ENCODE peak calls at places on chromosomes 7 and 10, in five cellular contexts. One of them, this sample, is unnamed.

GRCh38 chr7:42545049-42545724 is 308.2 kb upstream of the GLI3 start:
- DNase-seq in CD8-positive, alpha-beta T cell: no peak
- DNase-seq in neuronal stem cell: no peak
- DNase-seq in colonic mucosa: no peak
- DNase-seq in cardiac muscle cell: no peak
- DNase-seq in this sample: no peak

GRCh38 chr10:99534939-99535763 is 2.4 kb downstream of the NKX2-3 start:
- DNase-seq in neuronal stem cell: no peak
- DNase-seq in CD8-positive, alpha-beta T cell: no peak
- DNase-seq in colonic mucosa: no peak
- DNase-seq in cardiac muscle cell: peak
- DNase-seq in this sample: no peak

GRCh38 chr10:126569513-126570447 is 100.7 kb downstream of the C10orf90 start:
- DNase-seq in cardiac muscle cell: peak
- DNase-seq in colonic mucosa: no peak
- DNase-seq in neuronal stem cell: no peak
- DNase-seq in CD8-positive, alpha-beta T cell: no peak
- DNase-seq in this sample: no peak

GRCh38 chr10:60375293-60376004 is 14.2 kb downstream of the ANK3 start:
- DNase-seq in cardiac muscle cell: no peak
- DNase-seq in colonic mucosa: no peak
- DNase-seq in neuronal stem cell: no peak
- DNase-seq in CD8-positive, alpha-beta T cell: no peak
- DNase-seq in this sample: no peak

GRCh38 chr7:31935115-31935514 is 135.1 kb downstream of the PDE1C start:
- DNase-seq in CD8-positive, alpha-beta T cell: no peak
- DNase-seq in colonic mucosa: no peak
- DNase-seq in cardiac muscle cell: no peak
- DNase-seq in neuronal stem cell: no peak
- DNase-seq in this sample: no peak

GRCh38 chr10:98528166-98528784 is 81.5 kb upstream of the HPS1 start:
- DNase-seq in colonic mucosa: no peak
- DNase-seq in CD8-positive, alpha-beta T cell: no peak
- DNase-seq in cardiac muscle cell: no peak
- DNase-seq in neuronal stem cell: no peak
- DNase-seq in this sample: no peak

GRCh38 chr10:122487231-122487765 is 25.9 kb downstream of the HTRA1 start:
- DNase-seq in cardiac muscle cell: no peak
- DNase-seq in neuronal stem cell: no peak
- DNase-seq in CD8-positive, alpha-beta T cell: no peak
- DNase-seq in colonic mucosa: no peak
- DNase-seq in this sample: no peak

GRCh38 chr10:6014241-6014761 is 37.0 kb upstream of the IL15RA start:
- DNase-seq in CD8-positive, alpha-beta T cell: peak
- DNase-seq in colonic mucosa: peak
- DNase-seq in cardiac muscle cell: peak
- DNase-seq in neuronal stem cell: no peak
- DNase-seq in this sample: no peak

GRCh38 chr10:109374215-109374614 is 549.1 kb downstream of the XPNPEP1 start:
- DNase-seq in cardiac muscle cell: no peak
- DNase-seq in CD8-positive, alpha-beta T cell: no peak
- DNase-seq in colonic mucosa: no peak
- DNase-seq in neuronal stem cell: no peak
- DNase-seq in this sample: no peak

GRCh38 chr7:157006205-157006747 is 4.2 kb downstream of the MNX1 start:
- DNase-seq in neuronal stem cell: no peak
- DNase-seq in colonic mucosa: peak
- DNase-seq in CD8-positive, alpha-beta T cell: no peak
- DNase-seq in cardiac muscle cell: no peak
- DNase-seq in this sample: peak

GRCh38 chr7:78254397-78255055 is 456.0 kb downstream of the PHTF2 start:
- DNase-seq in neuronal stem cell: no peak
- DNase-seq in CD8-positive, alpha-beta T cell: no peak
- DNase-seq in cardiac muscle cell: no peak
- DNase-seq in colonic mucosa: no peak
- DNase-seq in this sample: no peak

GRCh38 chr10:77756319-77757232 is 119.0 kb upstream of the KCNMA1 start:
- DNase-seq in cardiac muscle cell: peak
- DNase-seq in neuronal stem cell: peak
- DNase-seq in CD8-positive, alpha-beta T cell: no peak
- DNase-seq in colonic mucosa: peak
- DNase-seq in this sample: no peak

GRCh38 chr7:140778975-140779374 is 82.5 kb downstream of the NDUFB2 start:
- DNase-seq in colonic mucosa: no peak
- DNase-seq in neuronal stem cell: no peak
- DNase-seq in CD8-positive, alpha-beta T cell: no peak
- DNase-seq in cardiac muscle cell: no peak
- DNase-seq in this sample: no peak

GRCh38 chr7:8781166-8781565 is 347.8 kb downstream of the NXPH1 start:
- DNase-seq in colonic mucosa: no peak
- DNase-seq in cardiac muscle cell: no peak
- DNase-seq in neuronal stem cell: no peak
- DNase-seq in CD8-positive, alpha-beta T cell: no peak
- DNase-seq in this sample: no peak

GRCh38 chr10:116538461-116538860 is 7.3 kb upstream of the PNLIP start:
- DNase-seq in neuronal stem cell: no peak
- DNase-seq in CD8-positive, alpha-beta T cell: no peak
- DNase-seq in cardiac muscle cell: no peak
- DNase-seq in colonic mucosa: no peak
- DNase-seq in this sample: no peak

GRCh38 chr7:4849390-4849789 is 12.4 kb downstream of the PAPOLB start:
- DNase-seq in colonic mucosa: no peak
- DNase-seq in cardiac muscle cell: peak
- DNase-seq in neuronal stem cell: no peak
- DNase-seq in CD8-positive, alpha-beta T cell: no peak
- DNase-seq in this sample: no peak

GRCh38 chr10:71372882-71373495 is 23.7 kb upstream of the CDH23 start:
- DNase-seq in CD8-positive, alpha-beta T cell: no peak
- DNase-seq in cardiac muscle cell: no peak
- DNase-seq in neuronal stem cell: no peak
- DNase-seq in colonic mucosa: no peak
- DNase-seq in this sample: no peak

GRCh38 chr10:132411561-132412253 is 14.7 kb downstream of the PWWP2B start:
- DNase-seq in CD8-positive, alpha-beta T cell: no peak
- DNase-seq in colonic mucosa: peak
- DNase-seq in neuronal stem cell: no peak
- DNase-seq in cardiac muscle cell: peak
- DNase-seq in this sample: no peak

GRCh38 chr10:72736881-72737280 is 44.9 kb downstream of the MCU start:
- DNase-seq in cardiac muscle cell: no peak
- DNase-seq in colonic mucosa: no peak
- DNase-seq in neuronal stem cell: no peak
- DNase-seq in CD8-positive, alpha-beta T cell: no peak
- DNase-seq in this sample: no peak

GRCh38 chr7:93558705-93559614 is 15.6 kb downstream of the CALCR start:
- DNase-seq in CD8-positive, alpha-beta T cell: no peak
- DNase-seq in neuronal stem cell: no peak
- DNase-seq in cardiac muscle cell: no peak
- DNase-seq in colonic mucosa: no peak
- DNase-seq in this sample: no peak

GRCh38 chr7:16960566-16960965 is 78.8 kb upstream of the AGR3 start:
- DNase-seq in cardiac muscle cell: no peak
- DNase-seq in neuronal stem cell: no peak
- DNase-seq in colonic mucosa: no peak
- DNase-seq in CD8-positive, alpha-beta T cell: no peak
- DNase-seq in this sample: no peak

DNA sequence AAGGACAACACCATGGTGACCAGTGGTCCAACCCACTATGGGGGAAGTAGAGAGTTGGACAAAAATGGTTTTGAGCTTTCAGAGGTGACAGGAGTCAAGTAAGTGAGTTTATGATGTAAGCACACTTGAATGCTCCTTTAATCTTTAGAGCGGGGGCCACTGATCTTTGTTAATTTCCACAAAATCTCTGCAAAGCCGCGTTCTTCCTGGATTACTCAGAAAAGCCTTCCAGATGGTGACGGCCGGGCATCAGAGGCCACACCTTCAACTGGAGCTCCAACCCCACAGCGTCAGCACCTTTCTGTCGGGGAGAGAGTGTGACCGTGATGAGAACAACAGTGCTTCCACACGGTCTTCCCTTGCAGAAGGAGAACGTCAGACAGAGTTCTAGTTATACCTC is 35.2 kb upstream of the KLF6 start:
- DNase-seq in colonic mucosa: no peak
- DNase-seq in cardiac muscle cell: peak
- DNase-seq in neuronal stem cell: no peak
- DNase-seq in CD8-positive, alpha-beta T cell: no peak
- DNase-seq in this sample: no peak
- H3K27ac ChIP-seq in colonic mucosa: no peak
- H3K27ac ChIP-seq in cardiac muscle cell: no peak
- H3K27ac ChIP-seq in neuronal stem cell: no peak
- H3K27ac ChIP-seq in CD8-positive, alpha-beta T cell: no peak
- H3K27ac ChIP-seq in this sample: no peak

DNA sequence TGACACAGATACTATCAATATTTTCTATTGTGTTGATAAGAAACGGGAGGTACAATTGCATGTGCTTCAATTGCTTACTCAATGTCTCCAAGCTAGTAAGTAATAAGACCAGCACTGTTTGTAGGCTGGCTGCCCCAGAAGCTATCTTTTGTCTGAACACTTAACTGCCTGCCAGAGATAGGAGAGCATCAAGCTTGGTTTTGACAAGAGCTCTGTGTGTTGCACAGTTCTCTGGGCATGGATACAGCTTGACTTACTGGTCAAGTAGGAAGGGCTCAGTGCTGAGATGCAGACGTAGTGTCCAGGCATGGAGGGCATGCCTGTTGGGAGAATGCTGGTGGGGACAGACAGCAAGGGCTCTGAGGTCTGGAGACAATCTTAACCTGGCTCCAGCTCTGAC is 26.3 kb upstream of the CAPZA2 start:
- DNase-seq in CD8-positive, alpha-beta T cell: no peak
- DNase-seq in colonic mucosa: no peak
- DNase-seq in neuronal stem cell: no peak
- DNase-seq in cardiac muscle cell: no peak
- DNase-seq in this sample: no peak
- H3K4me3 ChIP-seq in CD8-positive, alpha-beta T cell: no peak
- H3K4me3 ChIP-seq in colonic mucosa: no peak
- H3K4me3 ChIP-seq in neuronal stem cell: no peak
- H3K4me3 ChIP-seq in cardiac muscle cell: no peak
- H3K4me3 ChIP-seq in this sample: no peak

GRCh38 chr10:88832376-88832775 is 19.3 kb downstream of the ANKRD22 start:
- DNase-seq in cardiac muscle cell: no peak
- DNase-seq in CD8-positive, alpha-beta T cell: no peak
- DNase-seq in neuronal stem cell: no peak
- DNase-seq in colonic mucosa: no peak
- DNase-seq in this sample: no peak
- H3K27ac ChIP-seq in cardiac muscle cell: no peak
- H3K27ac ChIP-seq in CD8-positive, alpha-beta T cell: no peak
- H3K27ac ChIP-seq in neuronal stem cell: no peak
- H3K27ac ChIP-seq in colonic mucosa: no peak
- H3K27ac ChIP-seq in this sample: no peak

DNA sequence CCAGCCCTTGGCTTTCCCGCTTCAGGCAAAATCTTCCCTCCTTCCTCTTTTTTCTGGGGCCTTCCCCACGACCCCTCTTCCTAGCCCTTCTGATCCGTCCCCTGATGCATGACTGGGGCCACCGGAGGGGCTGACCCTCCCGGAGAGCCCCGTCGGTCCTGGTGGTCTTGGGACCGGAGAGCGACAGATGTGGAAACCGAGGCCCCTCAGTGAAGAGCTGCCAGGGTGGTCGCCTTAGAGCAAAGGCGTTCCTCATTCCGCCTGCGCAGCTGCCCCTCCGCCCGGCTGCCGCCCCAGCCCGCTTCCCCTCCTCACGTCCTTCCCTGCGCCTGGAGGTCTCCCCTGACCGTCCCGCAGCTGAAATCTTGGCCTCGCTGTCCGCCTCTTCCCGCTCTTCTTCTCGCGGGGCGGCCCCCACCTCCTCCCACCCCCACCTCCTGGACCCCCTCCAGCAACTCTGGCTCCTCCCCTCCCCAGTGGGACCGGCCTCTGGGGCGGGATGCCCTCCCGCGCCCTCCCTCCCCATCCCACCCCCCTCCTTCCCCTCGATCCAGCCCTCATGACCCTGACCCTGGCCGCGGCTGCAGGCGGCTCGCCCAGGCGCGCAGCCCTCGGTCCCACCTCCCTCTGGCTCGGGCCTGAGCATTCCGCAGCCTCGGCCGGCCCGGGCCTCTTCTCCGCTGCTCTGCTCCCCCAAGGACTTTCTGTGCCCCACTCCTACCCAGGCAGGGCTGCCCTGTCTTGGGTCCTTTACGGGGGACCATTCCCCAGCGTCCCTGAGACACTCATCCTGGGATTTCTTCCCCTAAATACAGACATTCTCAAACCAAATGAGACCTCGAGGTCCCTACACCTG is at the start of gene RARRES2:
- DNase-seq in cardiac muscle cell: peak
- DNase-seq in CD8-positive, alpha-beta T cell: no peak
- DNase-seq in colonic mucosa: peak
- DNase-seq in neuronal stem cell: no peak
- DNase-seq in this sample: no peak
- H3K4me3 ChIP-seq in cardiac muscle cell: peak
- H3K4me3 ChIP-seq in CD8-positive, alpha-beta T cell: no peak
- H3K4me3 ChIP-seq in colonic mucosa: peak
- H3K4me3 ChIP-seq in neuronal stem cell: peak
- H3K4me3 ChIP-seq in this sample: peak

GRCh38 chr7:47406766-47407129 is 175.2 kb downstream of the TNS3 start:
- DNase-seq in neuronal stem cell: no peak
- DNase-seq in colonic mucosa: no peak
- DNase-seq in cardiac muscle cell: no peak
- DNase-seq in CD8-positive, alpha-beta T cell: no peak
- DNase-seq in this sample: peak

GRCh38 chr7:47405921-47406765 is 175.8 kb downstream of the TNS3 start:
- DNase-seq in neuronal stem cell: no peak
- DNase-seq in CD8-positive, alpha-beta T cell: no peak
- DNase-seq in cardiac muscle cell: peak
- DNase-seq in colonic mucosa: peak
- DNase-seq in this sample: peak

GRCh38 chr7:47407821-47408674 is 173.9 kb downstream of the TNS3 start:
- DNase-seq in neuronal stem cell: no peak
- DNase-seq in CD8-positive, alpha-beta T cell: no peak
- DNase-seq in colonic mucosa: no peak
- DNase-seq in cardiac muscle cell: no peak
- DNase-seq in this sample: peak

GRCh38 chr7:47408675-47409074 is 173.2 kb downstream of the TNS3 start:
- DNase-seq in CD8-positive, alpha-beta T cell: no peak
- DNase-seq in neuronal stem cell: no peak
- DNase-seq in cardiac muscle cell: no peak
- DNase-seq in colonic mucosa: no peak
- DNase-seq in this sample: no peak

GRCh38 chr7:47407136-47407535 is 174.8 kb downstream of the TNS3 start:
- DNase-seq in cardiac muscle cell: no peak
- DNase-seq in colonic mucosa: no peak
- DNase-seq in neuronal stem cell: no peak
- DNase-seq in CD8-positive, alpha-beta T cell: no peak
- DNase-seq in this sample: peak
- H3K27ac ChIP-seq in cardiac muscle cell: no peak
- H3K27ac ChIP-seq in colonic mucosa: no peak
- H3K27ac ChIP-seq in neuronal stem cell: no peak
- H3K27ac ChIP-seq in CD8-positive, alpha-beta T cell: no peak
- H3K27ac ChIP-seq in this sample: peak

DNA sequence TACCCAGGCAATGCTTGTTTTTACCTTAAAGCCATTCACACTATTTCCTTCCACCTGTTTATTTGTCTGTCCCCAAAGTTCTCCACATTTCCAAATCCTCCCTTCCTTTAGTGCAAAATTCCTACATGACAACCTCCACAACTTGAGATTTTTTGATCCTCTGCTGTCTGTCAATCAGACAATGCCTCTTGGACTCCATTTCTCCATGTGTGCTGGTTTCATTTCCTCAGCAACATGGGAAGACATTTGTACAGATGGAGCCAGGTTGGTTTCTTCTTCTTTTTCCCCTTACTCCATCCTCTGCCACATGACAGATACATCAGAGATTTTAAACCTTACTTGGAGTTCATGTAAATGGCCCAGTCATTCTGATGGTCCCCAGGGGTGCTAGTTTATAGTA is 19.1 kb upstream of the GIMAP2 start:
- DNase-seq in cardiac muscle cell: no peak
- DNase-seq in CD8-positive, alpha-beta T cell: no peak
- DNase-seq in colonic mucosa: no peak
- DNase-seq in neuronal stem cell: no peak
- DNase-seq in this sample: no peak
- H3K4me3 ChIP-seq in cardiac muscle cell: no peak
- H3K4me3 ChIP-seq in CD8-positive, alpha-beta T cell: peak
- H3K4me3 ChIP-seq in colonic mucosa: no peak
- H3K4me3 ChIP-seq in neuronal stem cell: no peak
- H3K4me3 ChIP-seq in this sample: no peak

This sample was measured in coronary artery.